ENCODE peak calls at places on chromosomes 5 and 9, in four cellular contexts. K, D, B and M are unnamed samples.

GRCh38 chr9:99073347-99073746 is 31.6 kb upstream of the TGFBR1 start:
- DNase-seq in K (no peak), D (no peak), B (no peak), M (no peak)

GRCh38 chr9:87671478-87671877 is 54.4 kb upstream of the CTSL start:
- DNase-seq in K (no peak), D (no peak), B (no peak), M (no peak)

GRCh38 chr9:136771907-136772306 is 7.6 kb upstream of the LCN15 start:
- DNase-seq in K (no peak), D (no peak), B (no peak), M (no peak)

GRCh38 chr5:132211787-132212186 is 15.9 kb downstream of the P4HA2 start:
- DNase-seq in K (peak), D (no peak), B (no peak), M (no peak)

GRCh38 chr9:115015018-115015635 is 84.7 kb upstream of the TNFSF8 start:
- DNase-seq in K (no peak), D (no peak), B (peak), M (no peak)

GRCh38 chr9:2066312-2067273 is 51.4 kb downstream of the SMARCA2 start:
- DNase-seq in K (no peak), D (no peak), B (no peak), M (peak)

GRCh38 chr5:36900279-36900678 is 23.7 kb downstream of the NIPBL start:
- DNase-seq in K (no peak), D (no peak), B (no peak), M (no peak)

GRCh38 chr9:116234091-116234490 is 80.5 kb downstream of the PAPPA start:
- DNase-seq in K (no peak), D (no peak), B (no peak), M (no peak)

GRCh38 chr9:69822091-69822750 is 1.6 kb downstream of the CFAP95 start:
- DNase-seq in K (no peak), D (no peak), B (no peak), M (peak)

GRCh38 chr5:72436796-72437471 is 70.3 kb downstream of the ZNF366 start:
- DNase-seq in K (no peak), D (no peak), B (no peak), M (no peak)

GRCh38 chr9:113464672-113465271 is 1.2 kb downstream of the RGS3 start:
- DNase-seq in K (no peak), D (no peak), B (no peak), M (no peak)

GRCh38 chr9:34589656-34590375 is at the start of gene CNTFR:
- DNase-seq in K (peak), D (no peak), B (no peak), M (no peak)

GRCh38 chr5:172183881-172184280 is 4.1 kb downstream of the STK10 start:
- DNase-seq in K (no peak), D (no peak), B (no peak), M (no peak)

GRCh38 chr5:178289438-178289837 is 56.8 kb upstream of the PHYKPL start:
- DNase-seq in K (no peak), D (no peak), B (no peak), M (no peak)

GRCh38 chr5:118611332-118611945 is 376.9 kb downstream of the DTWD2 start:
- DNase-seq in K (no peak), D (no peak), B (peak), M (no peak)

GRCh38 chr5:103624748-103625147 is 62.2 kb upstream of the NUDT12 start:
- DNase-seq in K (no peak), D (no peak), B (no peak), M (no peak)

GRCh38 chr9:23630488-23630887 is 195.6 kb downstream of the ELAVL2 start:
- DNase-seq in K (no peak), D (no peak), B (no peak), M (no peak)

GRCh38 chr5:89556215-89557009 is 673.4 kb upstream of the MEF2C start:
- DNase-seq in K (no peak), D (no peak), B (no peak), M (no peak)

GRCh38 chr9:79883073-79883645 is 311.4 kb downstream of the TLE4 start:
- DNase-seq in K (peak), D (peak), B (no peak), M (peak)

GRCh38 chr9:2021731-2022130 is 6.6 kb downstream of the SMARCA2 start:
- DNase-seq in K (no peak), D (no peak), B (no peak), M (no peak)

GRCh38 chr9:136656795-136657611 is 5.7 kb upstream of the EGFL7 start:
- DNase-seq in K (no peak), D (no peak), B (no peak), M (no peak)

GRCh38 chr9:124879226-124879625 is 17.3 kb downstream of the ARPC5L start:
- DNase-seq in K (no peak), D (no peak), B (no peak), M (no peak)

GRCh38 chr5:5418764-5419163 is 3.7 kb upstream of the ICE1 start:
- DNase-seq in K (no peak), D (no peak), B (no peak), M (no peak)

GRCh38 chr5:891117-891836 is 1.3 kb downstream of the BRD9 start:
- DNase-seq in K (no peak), D (no peak), B (no peak), M (no peak)

GRCh38 chr5:167072225-167072624 is 1219.2 kb upstream of the WWC1 start:
- DNase-seq in K (no peak), D (no peak), B (no peak), M (no peak)

GRCh38 chr5:154603485-154603884 is 125.5 kb upstream of the HAND1 start:
- DNase-seq in K (no peak), D (no peak), B (no peak), M (no peak)

GRCh38 chr5:180636016-180636402 is 13.4 kb downstream of the FLT4 start:
- DNase-seq in K (no peak), D (no peak), B (no peak), M (no peak)

GRCh38 chr5:17184596-17184995 is 32.8 kb upstream of the BASP1 start:
- DNase-seq in K (no peak), D (no peak), B (no peak), M (no peak)

GRCh38 chr5:76590027-76590426 is 33.2 kb downstream of the F2RL2 start:
- DNase-seq in K (no peak), D (no peak), B (no peak), M (no peak)

GRCh38 chr5:149917073-149917676 is 27.4 kb downstream of the PDE6A start:
- DNase-seq in K (no peak), D (no peak), B (no peak), M (no peak)

GRCh38 chr5:149924481-149924880 is 20.1 kb downstream of the PDE6A start:
- DNase-seq in K (no peak), D (no peak), B (no peak), M (no peak)

GRCh38 chr5:149916317-149917072 is 28.1 kb downstream of the PDE6A start:
- DNase-seq in K (no peak), D (no peak), B (no peak), M (no peak)

GRCh38 chr5:149922950-149923349 is 21.6 kb downstream of the PDE6A start:
- DNase-seq in K (no peak), D (no peak), B (no peak), M (no peak)

DNA sequence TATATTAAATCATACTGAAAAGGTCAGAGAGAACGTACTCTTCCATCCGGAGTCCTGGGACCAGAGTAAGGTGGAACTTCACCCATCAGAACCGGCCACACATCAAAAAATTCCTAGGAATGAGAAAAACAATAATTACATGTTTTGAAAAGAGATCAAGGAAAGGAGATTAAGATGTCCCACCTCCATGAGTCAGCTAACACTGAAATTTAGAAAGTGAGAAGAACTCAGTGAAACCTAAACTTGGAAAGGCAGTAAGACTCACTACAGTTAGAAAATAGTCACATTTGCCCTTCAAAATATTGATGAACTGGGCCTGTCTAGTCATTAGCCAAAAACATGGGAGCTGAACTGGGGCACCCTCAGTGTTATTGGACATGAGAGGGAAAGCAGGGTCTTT is 23.0 kb downstream of the PDE6A start:
- DNase-seq in K (no peak), D (no peak), B (no peak), M (no peak)
- H3K4me3 ChIP-seq in K (no peak), D (no peak), B (no peak), M (no peak)

GRCh38 chr9:93958875-93959682 is 3.9 kb upstream of the BARX1 start:
- DNase-seq in K (no peak), D (no peak), B (no peak), M (no peak)
- H3K4me3 ChIP-seq in K (peak), D (peak), B (peak), M (no peak)

GRCh38 chr5:147782053-147783028 is at the start of gene JAKMIP2:
- DNase-seq in K (peak), D (peak), B (peak), M (peak)
- H3K4me3 ChIP-seq in K (peak), D (peak), B (peak), M (peak)

GRCh38 chr5:35461530-35461929 is 156.1 kb upstream of the SPEF2 start:
- DNase-seq in K (no peak), D (no peak), B (no peak), M (no peak)
- H3K4me3 ChIP-seq in K (no peak), D (no peak), B (no peak), M (no peak)

GRCh38 chr5:92641031-92641962 is 939.7 kb downstream of the NR2F1-AS1 start:
- DNase-seq in K (no peak), D (no peak), B (no peak), M (no peak)
- H3K4me3 ChIP-seq in K (peak), D (no peak), B (no peak), M (no peak)

DNA sequence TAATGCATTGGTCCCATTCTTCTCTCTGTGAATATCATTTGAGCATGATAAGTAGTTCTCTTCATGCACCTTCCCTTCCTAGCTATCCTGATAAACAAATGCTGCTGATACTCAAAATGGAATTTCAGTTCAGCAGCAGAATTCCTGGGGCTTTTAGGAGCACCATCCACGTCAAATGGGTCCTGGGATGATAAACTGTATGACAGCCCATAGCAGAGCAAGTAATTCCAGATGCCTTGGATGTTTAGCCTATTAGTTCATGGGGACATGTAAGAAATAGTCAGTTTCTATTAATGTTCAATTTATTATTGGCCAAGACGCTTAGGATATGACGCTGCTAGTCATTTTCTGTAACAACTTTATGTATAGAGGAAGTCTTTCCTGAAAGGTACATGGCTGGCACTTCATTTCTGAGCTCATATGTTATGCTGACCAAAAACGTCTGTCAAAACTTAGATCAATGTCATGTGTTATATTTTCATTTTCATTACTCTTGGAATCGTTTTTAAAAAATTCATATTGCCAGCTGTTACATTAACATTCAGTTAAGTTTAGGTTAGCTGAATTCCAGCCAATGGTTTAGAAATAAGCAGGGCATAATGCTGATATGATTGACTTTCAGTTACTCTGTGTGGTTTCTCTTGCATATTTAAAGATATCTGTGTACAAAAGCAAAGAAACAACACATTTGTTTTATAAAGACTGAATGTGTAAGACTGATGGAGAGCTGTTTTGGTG is 243.8 kb downstream of the CSNK1G3 start:
- DNase-seq in K (no peak), D (no peak), B (no peak), M (no peak)
- H3K4me3 ChIP-seq in K (no peak), D (no peak), B (no peak), M (no peak)

DNA sequence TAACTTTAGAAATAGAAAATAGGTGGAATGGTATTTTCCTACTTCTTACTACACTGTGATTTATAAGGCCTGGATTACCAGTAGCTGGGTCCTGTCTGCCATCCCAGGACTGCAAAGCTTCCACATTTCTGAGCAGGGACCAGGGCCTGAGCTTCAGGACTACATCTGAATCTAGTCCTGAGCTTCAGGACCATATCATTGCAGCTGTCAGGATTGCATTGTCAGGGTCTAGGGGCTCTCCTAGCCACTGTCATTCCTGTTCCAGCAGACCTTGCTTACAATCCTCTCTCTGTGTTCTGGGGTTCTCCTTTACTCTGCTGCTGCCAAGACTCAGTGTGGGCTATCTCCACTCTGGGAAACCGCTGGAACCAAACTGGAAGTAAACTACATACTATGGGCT is 16.3 kb downstream of the RAB3C start:
- DNase-seq in K (no peak), D (no peak), B (no peak), M (no peak)
- H3K4me3 ChIP-seq in K (no peak), D (no peak), B (no peak), M (no peak)

DNA sequence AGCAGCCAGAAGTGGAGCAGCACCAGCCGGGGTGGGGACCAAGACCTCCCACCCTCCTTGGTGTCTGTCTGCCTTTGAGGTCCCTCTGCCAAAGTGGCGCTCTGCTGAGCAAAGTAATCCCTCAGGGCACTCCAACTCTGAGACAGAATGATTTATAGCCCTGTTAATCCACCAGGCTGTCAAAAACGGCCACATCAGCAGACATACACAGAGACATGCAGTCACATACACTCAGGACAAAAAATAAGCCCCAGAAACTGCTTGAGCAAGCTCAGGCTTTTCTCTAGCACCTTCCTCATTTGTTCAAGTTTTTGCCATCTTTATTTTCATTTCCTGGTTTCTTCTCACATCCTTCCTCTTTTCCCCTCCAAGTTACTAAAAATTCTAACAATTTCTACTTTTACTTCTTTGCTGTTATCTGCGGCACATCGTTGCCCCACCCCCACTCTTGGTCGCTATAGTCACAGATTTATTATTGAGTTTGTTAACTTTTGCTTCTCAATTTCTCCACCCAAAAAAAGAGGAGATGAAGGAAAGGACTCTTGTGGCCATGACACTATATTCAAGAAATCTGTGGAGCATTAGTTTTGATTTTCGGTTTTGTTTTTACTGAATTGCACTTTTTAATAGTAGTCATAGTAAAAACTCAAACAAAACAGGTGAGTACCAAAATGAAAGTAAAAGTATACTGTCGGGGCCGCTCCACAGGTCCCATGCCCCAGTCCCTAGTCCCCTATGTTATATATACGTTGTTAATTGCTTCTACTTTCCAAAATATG is 17.4 kb upstream of the ADRB2 start:
- DNase-seq in K (peak), D (no peak), B (no peak), M (peak)
- H3K4me3 ChIP-seq in K (peak), D (peak), B (no peak), M (peak)

DNA sequence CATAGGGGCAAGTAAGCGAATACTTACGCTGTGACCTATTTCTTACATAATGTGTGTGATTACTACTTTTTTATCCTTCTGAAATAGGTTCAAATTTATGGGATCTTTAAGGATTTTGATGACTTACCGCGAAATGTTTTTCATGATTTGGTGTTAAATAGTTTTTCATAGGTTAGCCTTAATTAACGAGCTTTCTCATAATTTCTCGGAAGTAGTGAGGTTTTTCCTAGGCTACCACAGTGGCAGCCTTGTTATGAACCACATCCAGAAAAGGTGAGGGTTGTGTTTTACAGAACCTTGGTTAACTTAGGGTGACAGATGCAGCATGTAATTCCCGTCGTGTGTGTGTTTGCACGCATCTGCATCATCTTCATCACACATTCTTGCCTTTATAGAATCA is 1.3 kb downstream of the SH3GL2 start:
- DNase-seq in K (no peak), D (no peak), B (no peak), M (no peak)
- H3K4me3 ChIP-seq in K (peak), D (no peak), B (no peak), M (no peak)

DNA sequence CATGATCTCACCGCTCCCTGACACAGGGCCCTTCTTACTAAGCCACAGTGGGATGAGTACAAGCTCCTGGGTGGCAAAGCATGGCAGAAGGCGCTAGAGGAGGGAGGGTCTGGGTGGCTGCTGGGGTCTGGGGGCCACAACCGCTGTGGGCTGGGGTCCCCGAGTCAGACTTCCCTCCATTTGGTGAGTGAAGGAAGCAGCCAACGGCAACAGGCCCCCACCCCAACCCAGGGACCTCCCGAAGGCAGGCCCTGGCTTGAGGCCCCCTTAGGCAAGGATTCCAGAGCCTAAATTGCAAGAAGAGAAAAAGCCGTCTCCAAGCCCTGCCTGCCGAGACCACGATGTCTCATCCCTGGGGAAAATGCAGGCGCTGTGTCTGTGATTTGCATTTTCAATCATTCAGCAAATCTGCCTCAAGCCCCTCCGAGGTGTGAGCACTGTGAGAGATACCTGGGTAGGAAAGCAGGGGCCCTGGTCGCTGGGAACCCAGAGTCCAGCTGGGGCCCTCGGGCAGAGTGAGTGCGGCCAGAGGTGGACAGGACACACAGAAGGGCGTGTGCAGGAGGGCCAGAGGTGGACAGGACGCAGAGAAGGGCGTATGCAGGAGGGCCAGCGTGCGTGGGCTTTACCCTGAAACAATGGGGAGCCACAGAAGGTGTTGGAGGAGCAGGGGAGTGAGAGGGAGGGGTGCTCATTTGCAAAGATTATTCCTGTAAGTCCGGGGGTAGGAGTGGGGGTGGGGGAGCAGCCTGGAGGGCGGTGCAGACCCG is 135.7 kb downstream of the OLFM1 start:
- DNase-seq in K (no peak), D (no peak), B (no peak), M (no peak)
- H3K4me3 ChIP-seq in K (no peak), D (no peak), B (no peak), M (no peak)